ENCODE peak calls at places on chromosomes 3 and 15, in seven cellular contexts. L is aorta, F is lower lobe of right lung, E is fibroblast of lung, T is substantia nigra, S is colonic mucosa, Q is Panc1. X is an unnamed sample.
A peak's percentile ranks its signal among the peaks of the same experiment; 100 is the strongest.

GRCh38 chr3:126959921-126960603 is 22.9 kb upstream of the PLXNA1 start:
- DNase-seq in L (peak; percentile 47), F (no peak), E (peak; percentile 31), T (peak; percentile 49), S (no peak), Q (no peak), X (no peak)

GRCh38 chr15:90309050-90309449 is 43.0 kb upstream of the ZNF774 start:
- DNase-seq in L (no peak), F (no peak), E (no peak), T (no peak), S (no peak), Q (no peak), X (no peak)

GRCh38 chr3:113441051-113441770 is at the start of gene CFAP44:
- DNase-seq in L (peak; percentile 84), F (peak; percentile 74), E (peak; percentile 75), T (peak; percentile 74), S (peak; percentile 85), Q (no peak), X (peak; percentile 70)

GRCh38 chr3:127637546-127637945 is 8.6 kb downstream of the PODXL2 start:
- DNase-seq in L (no peak), F (no peak), E (no peak), T (no peak), S (no peak), Q (no peak), X (no peak)

GRCh38 chr3:29606416-29606815 is 325.5 kb downstream of the RBMS3 start:
- DNase-seq in L (no peak), F (no peak), E (no peak), T (no peak), S (no peak), Q (no peak), X (no peak)

GRCh38 chr15:78977091-78977571 is 32.3 kb upstream of the CTSH start:
- DNase-seq in L (no peak), F (no peak), E (no peak), T (no peak), S (no peak), Q (no peak), X (no peak)

GRCh38 chr15:37101634-37102314 is 1.4 kb upstream of the MEIS2 start:
- DNase-seq in L (peak; percentile 88), F (peak; percentile 74), E (peak; percentile 74), T (peak; percentile 72), S (peak; percentile 65), Q (peak; percentile 32), X (peak; percentile 87)

GRCh38 chr3:58271901-58272501 is 34.0 kb upstream of the RPP14 start:
- DNase-seq in L (peak; percentile 71), F (no peak), E (peak; percentile 92), T (no peak), S (peak; percentile 50), Q (peak; percentile 30), X (no peak)

GRCh38 chr3:11452988-11453847 is 181.0 kb downstream of the ATG7 start:
- DNase-seq in L (peak; percentile 56), F (no peak), E (peak; percentile 73), T (peak; percentile 49), S (no peak), Q (no peak), X (peak; percentile 25)

GRCh38 chr3:126798521-126798920 is 94.5 kb downstream of the CHCHD6 start:
- DNase-seq in L (no peak), F (no peak), E (no peak), T (no peak), S (no peak), Q (no peak), X (no peak)

GRCh38 chr3:13218541-13218908 is 145.3 kb upstream of the IQSEC1 start:
- DNase-seq in L (no peak), F (no peak), E (no peak), T (no peak), S (no peak), Q (no peak), X (no peak)

GRCh38 chr3:160314949-160315348 is 84.1 kb downstream of the IFT80 start:
- DNase-seq in L (no peak), F (no peak), E (no peak), T (no peak), S (no peak), Q (no peak), X (no peak)

GRCh38 chr3:177672252-177672911 is 475.1 kb upstream of the TBL1XR1 start:
- DNase-seq in L (no peak), F (no peak), E (no peak), T (no peak), S (no peak), Q (no peak), X (no peak)

GRCh38 chr15:77546050-77546501 is 86.6 kb downstream of the LINGO1 start:
- DNase-seq in L (peak; percentile 41), F (no peak), E (peak; percentile 85), T (no peak), S (no peak), Q (peak; percentile 8), X (no peak)

GRCh38 chr3:170792511-170792910 is 77.5 kb downstream of the RPL22L1 start:
- DNase-seq in L (no peak), F (no peak), E (peak; percentile 54), T (no peak), S (no peak), Q (no peak), X (no peak)

GRCh38 chr3:12759693-12760565 is 870 bp upstream of the TMEM40 start:
- DNase-seq in L (no peak), F (no peak), E (no peak), T (no peak), S (no peak), Q (no peak), X (no peak)

GRCh38 chr3:184160456-184160855 is 5.3 kb downstream of the DVL3 start:
- DNase-seq in L (no peak), F (no peak), E (peak; percentile 53), T (no peak), S (no peak), Q (no peak), X (no peak)

GRCh38 chr3:117696871-117697270 is 987.3 kb downstream of the TUSC7 start:
- DNase-seq in L (no peak), F (no peak), E (no peak), T (no peak), S (no peak), Q (no peak), X (no peak)

GRCh38 chr3:98532709-98533571 is 1.2 kb downstream of the GPR15 start:
- DNase-seq in L (no peak), F (no peak), E (no peak), T (no peak), S (no peak), Q (no peak), X (no peak)

GRCh38 chr15:42133892-42134502 is 22.4 kb downstream of the PLA2G4F start:
- DNase-seq in L (peak; percentile 67), F (peak; percentile 74), E (peak; percentile 12), T (peak; percentile 22), S (peak; percentile 78), Q (peak; percentile 28), X (no peak)

GRCh38 chr15:31304736-31305365 is 21.8 kb upstream of the KLF13 start:
- DNase-seq in L (no peak), F (no peak), E (no peak), T (no peak), S (no peak), Q (no peak), X (no peak)

GRCh38 chr15:29631076-29632070 is 190.9 kb downstream of the TJP1 start:
- DNase-seq in L (no peak), F (no peak), E (no peak), T (no peak), S (peak; percentile 51), Q (no peak), X (no peak)

DNA sequence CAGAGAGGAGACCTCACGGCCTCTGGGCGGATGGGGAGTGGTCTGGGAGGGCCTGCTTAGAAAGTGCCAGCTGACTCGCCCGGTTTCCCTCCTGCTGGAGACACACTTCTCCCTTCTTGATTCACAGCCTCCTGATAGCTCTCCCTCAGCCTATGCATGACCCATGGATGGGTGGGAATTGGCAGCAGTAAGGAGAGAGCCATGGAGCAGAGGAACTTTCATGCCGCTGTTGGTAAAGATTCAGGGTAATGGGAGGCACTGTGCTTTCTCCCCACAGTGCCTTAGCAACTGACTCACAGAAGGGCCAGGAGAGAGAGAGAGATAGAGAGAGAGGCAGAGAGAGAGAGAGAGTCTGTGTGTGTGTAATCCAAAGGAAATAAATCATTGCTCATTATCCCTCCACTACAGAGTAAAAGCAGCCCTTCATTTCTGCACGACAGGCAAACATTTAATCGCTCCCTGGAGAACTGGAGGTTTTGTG is 82.9 kb downstream of the SEMA5B start:
- DNase-seq in L (no peak), F (no peak), E (no peak), T (no peak), S (no peak), Q (no peak), X (no peak)
- H3K27ac ChIP-seq in L (no peak overlapping the region), F (no peak overlapping the region), E (no peak overlapping the region), T (no peak overlapping the region), S (no peak overlapping the region), Q (no peak overlapping the region), X (no peak overlapping the region)

DNA sequence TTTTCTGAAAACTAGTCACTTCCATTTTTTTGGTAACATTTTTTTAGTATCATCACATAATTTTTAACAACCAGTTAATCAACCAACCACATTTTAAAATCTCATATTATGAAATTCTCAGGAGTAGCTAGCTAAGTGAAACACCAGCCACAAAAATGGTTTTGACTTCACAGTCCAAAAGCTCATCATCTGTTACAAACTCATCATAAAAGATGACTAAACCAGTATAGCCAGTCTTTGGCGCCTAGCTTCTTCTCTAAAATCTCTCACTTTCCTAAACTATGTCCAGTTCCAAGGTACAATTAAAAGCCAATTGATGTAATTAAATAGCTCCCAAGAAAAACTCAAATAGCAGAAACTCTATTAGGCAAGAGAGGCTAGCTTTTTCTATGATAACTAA is 88.2 kb upstream of the ZNF385D start:
- DNase-seq in L (no peak), F (no peak), E (no peak), T (no peak), S (no peak), Q (no peak), X (no peak)
- H3K27ac ChIP-seq in L (no peak overlapping the region), F (no peak overlapping the region), E (no peak overlapping the region), T (no peak overlapping the region), S (no peak overlapping the region), Q (no peak overlapping the region), X (peak overlapping the region; percentile 20)

GRCh38 chr3:55630921-55631299 is 143.8 kb upstream of the WNT5A start:
- DNase-seq in L (no peak), F (no peak), E (no peak), T (no peak), S (no peak), Q (no peak), X (no peak)

GRCh38 chr3:55631766-55632331 is 144.7 kb upstream of the WNT5A start:
- DNase-seq in L (no peak), F (no peak), E (no peak), T (no peak), S (no peak), Q (no peak), X (no peak)

GRCh38 chr3:55630280-55630920 is 143.3 kb upstream of the WNT5A start:
- DNase-seq in L (no peak), F (no peak), E (no peak), T (no peak), S (peak; percentile 80), Q (no peak), X (no peak)

GRCh38 chr3:55634345-55634744 is 147.2 kb upstream of the WNT5A start:
- DNase-seq in L (no peak), F (no peak), E (no peak), T (no peak), S (no peak), Q (no peak), X (no peak)

GRCh38 chr3:55633333-55633732 is 146.2 kb upstream of the WNT5A start:
- DNase-seq in L (no peak), F (no peak), E (no peak), T (no peak), S (no peak), Q (no peak), X (no peak)
- H3K27ac ChIP-seq in L (no peak overlapping the region), F (no peak overlapping the region), E (no peak overlapping the region), T (no peak overlapping the region), S (no peak overlapping the region), Q (no peak overlapping the region), X (no peak overlapping the region)

GRCh38 chr3:50395070-50395860 is 35.9 kb upstream of the TMEM115 start:
- DNase-seq in L (peak; percentile 61), F (peak; percentile 56), E (no peak), T (peak; percentile 1), S (no peak), Q (no peak), X (no peak)
- H3K27ac ChIP-seq in L (no peak overlapping the region), F (no peak overlapping the region), E (no peak overlapping the region), T (no peak overlapping the region), S (no peak overlapping the region), Q (no peak overlapping the region), X (no peak overlapping the region)

X was measured in heart left ventricle.